ENCODE peak calls at places on chromosomes 7 and 10, in four cellular contexts. A, R, Y and U are unnamed samples.
A peak's percentile ranks its signal among the peaks of the same experiment; 100 is the strongest.

GRCh38 chr10:102451105-102451969 is at the start of gene C10orf95:
- DNase-seq in A (peak; percentile 52), R (no peak), Y (peak; percentile 62), U (peak; percentile 73)

GRCh38 chr10:78919111-78919966 is 149.4 kb upstream of the ZMIZ1 start:
- DNase-seq in A (no peak), R (no peak), Y (no peak), U (no peak)

GRCh38 chr7:131226116-131226562 is 101.5 kb upstream of the MKLN1 start:
- DNase-seq in A (no peak), R (no peak), Y (no peak), U (no peak)

GRCh38 chr7:125383324-125383723 is 453.7 kb upstream of the POT1 start:
- DNase-seq in A (no peak), R (no peak), Y (no peak), U (no peak)

GRCh38 chr7:147498081-147498480 is 1092.5 kb upstream of the C7orf33 start:
- DNase-seq in A (no peak), R (no peak), Y (no peak), U (no peak)

GRCh38 chr10:4138146-4138721 is 353.2 kb upstream of the KLF6 start:
- DNase-seq in A (no peak), R (no peak), Y (no peak), U (no peak)

GRCh38 chr7:130901209-130901783 is 167.3 kb upstream of the KLF14 start:
- DNase-seq in A (peak; percentile 65), R (peak; percentile 79), Y (peak; percentile 85), U (peak; percentile 79)

GRCh38 chr7:77687747-77688144 is 8.5 kb upstream of the RSBN1L start:
- DNase-seq in A (no peak), R (no peak), Y (no peak), U (no peak)

GRCh38 chr10:70084189-70084588 is 31.5 kb downstream of the MACROH2A2 start:
- DNase-seq in A (no peak), R (no peak), Y (no peak), U (no peak)

GRCh38 chr10:110632591-110633215 is 11.4 kb upstream of the RBM20 start:
- DNase-seq in A (no peak), R (no peak), Y (no peak), U (no peak)

GRCh38 chr10:127041561-127041960 is 136.3 kb downstream of the DOCK1 start:
- DNase-seq in A (no peak), R (no peak), Y (no peak), U (no peak)

GRCh38 chr10:15453921-15454320 is 82.8 kb upstream of the FAM171A1 start:
- DNase-seq in A (no peak), R (no peak), Y (no peak), U (no peak)

GRCh38 chr10:95560288-95561199 is 627 bp downstream of the SORBS1 start:
- DNase-seq in A (peak; percentile 64), R (peak; percentile 73), Y (peak; percentile 73), U (peak; percentile 79)

GRCh38 chr7:132541656-132542055 is 34.6 kb downstream of the PLXNA4 start:
- DNase-seq in A (no peak), R (no peak), Y (no peak), U (no peak)

GRCh38 chr10:101749511-101750016 is 26.4 kb downstream of the FGF8 start:
- DNase-seq in A (no peak), R (no peak), Y (no peak), U (no peak)

GRCh38 chr10:14185501-14186045 is 145.2 kb downstream of the FRMD4A start:
- DNase-seq in A (no peak), R (no peak), Y (no peak), U (no peak)

GRCh38 chr10:119896937-119897336 is 4.4 kb downstream of the SEC23IP start:
- DNase-seq in A (peak; percentile 72), R (no peak), Y (peak; percentile 84), U (peak; percentile 75)

GRCh38 chr7:65438593-65438992 is 64.9 kb downstream of the ZNF92 start:
- DNase-seq in A (no peak), R (no peak), Y (no peak), U (no peak)

GRCh38 chr7:28364082-28364481 is 48.2 kb upstream of the CREB5 start:
- DNase-seq in A (no peak), R (no peak), Y (no peak), U (no peak)

GRCh38 chr10:100019824-100020160 is 10.0 kb upstream of the DNMBP start:
- DNase-seq in A (no peak), R (no peak), Y (no peak), U (no peak)

GRCh38 chr7:83876593-83876992 is 227.7 kb upstream of the SEMA3E start:
- DNase-seq in A (no peak), R (no peak), Y (no peak), U (no peak)

GRCh38 chr7:11332186-11332864 is 358.7 kb downstream of the PHF14 start:
- DNase-seq in A (no peak), R (no peak), Y (no peak), U (no peak)

GRCh38 chr10:9562001-9562505 is 1455.6 kb upstream of the CELF2 start:
- DNase-seq in A (no peak), R (no peak), Y (no peak), U (no peak)

GRCh38 chr10:10527861-10528562 is 489.7 kb upstream of the CELF2 start:
- DNase-seq in A (no peak), R (no peak), Y (no peak), U (no peak)

GRCh38 chr7:40715053-40715430 is 580.2 kb downstream of the SUGCT start:
- DNase-seq in A (no peak), R (no peak), Y (no peak), U (no peak)

GRCh38 chr7:100053201-100053600 is 3.6 kb downstream of the ZSCAN21 start:
- DNase-seq in A (peak; percentile 79), R (peak; percentile 66), Y (no peak), U (no peak)

GRCh38 chr7:150515752-150516151 is 1.1 kb downstream of the GIMAP7 start:
- DNase-seq in A (no peak), R (no peak), Y (no peak), U (no peak)

GRCh38 chr10:1272079-1272478 is 215.9 kb downstream of the WDR37 start:
- DNase-seq in A (no peak), R (no peak), Y (no peak), U (no peak)

GRCh38 chr10:60778214-60778977 is at the start of gene CDK1:
- DNase-seq in A (peak; percentile 95), R (peak; percentile 98), Y (peak; percentile 98), U (peak; percentile 97)
- H3K36me3 ChIP-seq in A (no peaks in the 10 kb centered on the region), R (no peaks in the 10 kb centered on the region), Y (no peaks in the 10 kb centered on the region), U (no peaks in the 10 kb centered on the region)

GRCh38 chr7:99003419-99003818 is 125.1 kb downstream of the TRRAP start:
- DNase-seq in A (no peak), R (no peak), Y (no peak), U (no peak)
- H3K36me3 ChIP-seq in A (peaks cover 24% of the 10 kb centered on the region), R (peaks cover 7% of the 10 kb centered on the region), Y (peaks cover 86% of the 10 kb centered on the region), U (peaks cover 19% of the 10 kb centered on the region)

GRCh38 chr7:102066476-102066875 is 220.2 kb upstream of the SH2B2 start:
- DNase-seq in A (no peak), R (no peak), Y (no peak), U (no peak)

GRCh38 chr7:102065226-102065625 is 221.4 kb upstream of the SH2B2 start:
- DNase-seq in A (no peak), R (no peak), Y (no peak), U (no peak)

GRCh38 chr7:102061981-102062390 is 224.7 kb upstream of the SH2B2 start:
- DNase-seq in A (no peak), R (no peak), Y (peak; percentile 68), U (no peak)

GRCh38 chr7:102063736-102064135 is 222.9 kb upstream of the SH2B2 start:
- DNase-seq in A (no peak), R (no peak), Y (peak; percentile 56), U (peak; percentile 70)

GRCh38 chr7:102064361-102065025 is 222.2 kb upstream of the SH2B2 start:
- DNase-seq in A (no peak), R (no peak), Y (peak; percentile 58), U (no peak)
- H3K36me3 ChIP-seq in A (no peaks in the 10 kb centered on the region), R (no peaks in the 10 kb centered on the region), Y (no peaks in the 10 kb centered on the region), U (no peaks in the 10 kb centered on the region)

GRCh38 chr7:158526531-158526930 is 61.1 kb downstream of the PTPRN2 start:
- DNase-seq in A (no peak), R (peak; percentile 45), Y (no peak), U (no peak)

GRCh38 chr7:158527902-158528502 is 59.6 kb downstream of the PTPRN2 start:
- DNase-seq in A (no peak), R (peak; percentile 15), Y (no peak), U (no peak)

GRCh38 chr7:158527038-158527437 is 60.6 kb downstream of the PTPRN2 start:
- DNase-seq in A (no peak), R (peak; percentile 24), Y (no peak), U (no peak)

GRCh38 chr7:158525648-158526484 is 61.8 kb downstream of the PTPRN2 start:
- DNase-seq in A (no peak), R (peak; percentile 42), Y (no peak), U (no peak)

DNA sequence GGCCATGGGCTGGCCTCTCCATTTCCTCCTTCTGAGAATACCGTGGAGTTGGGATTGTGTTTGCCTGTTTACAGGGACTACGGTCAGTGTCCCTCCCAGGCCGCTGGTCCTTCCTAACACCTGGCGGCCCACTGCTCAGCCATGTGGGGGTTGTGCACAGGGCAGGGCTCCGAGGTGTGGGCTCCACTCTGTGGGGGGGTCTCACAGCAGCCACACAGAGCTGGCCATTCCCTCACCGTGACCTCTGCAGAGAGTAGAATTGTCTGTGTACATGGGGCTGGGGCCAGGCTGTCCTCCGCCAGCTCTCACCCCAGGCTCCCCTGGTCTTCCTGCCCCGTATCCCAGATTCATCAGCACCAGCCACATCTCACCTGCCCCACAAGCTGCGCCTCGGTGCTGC is 60.1 kb downstream of the PTPRN2 start:
- DNase-seq in A (no peak), R (peak; percentile 33), Y (no peak), U (no peak)
- H3K36me3 ChIP-seq in A (no peaks in the 10 kb centered on the region), R (no peaks in the 10 kb centered on the region), Y (no peaks in the 10 kb centered on the region), U (no peaks in the 10 kb centered on the region)